ENCODE peak calls at places on chromosomes 13 and 19, in seven cellular contexts. Q is H1, U is IMR-90, S is neuronal stem cell, H is mesenchymal stem cell, D is mesendoderm, P is trophoblast cell. T is an unnamed sample.

GRCh38 chr19:34145741-34146202 is 26.5 kb upstream of the LSM14A start:
- DNase-seq in Q (no peak), U (peak; percentile 56), S (peak; percentile 71), H (peak; percentile 55), D (peak; percentile 63), P (peak; percentile 81), T (peak; percentile 59)

GRCh38 chr13:40776681-40777165 is 5.7 kb upstream of the MRPS31 start:
- DNase-seq in Q (no peak), U (peak; percentile 55), S (no peak), H (peak; percentile 87), D (no peak), P (peak; percentile 63), T (no peak)

GRCh38 chr13:60970736-60971135 is 444.9 kb downstream of the PCDH20 start:
- DNase-seq in Q (peak; percentile 2), U (no peak), S (no peak), H (no peak), D (peak; percentile 11), P (no peak), T (peak; percentile 39)

GRCh38 chr13:111966969-111967368 is 100.0 kb upstream of the SOX1 start:
- DNase-seq in Q (no peak), U (no peak), S (no peak), H (no peak), D (no peak), P (no peak), T (no peak)

GRCh38 chr19:10353793-10354391 is 14.5 kb upstream of the ICAM3 start:
- DNase-seq in Q (peak; percentile 91), U (peak; percentile 17), S (peak; percentile 92), H (peak; percentile 42), D (peak; percentile 97), P (no peak), T (peak; percentile 99)

GRCh38 chr19:37914908-37915307 is 7.9 kb downstream of the SIPA1L3 start:
- DNase-seq in Q (no peak), U (no peak), S (no peak), H (no peak), D (no peak), P (no peak), T (no peak)

GRCh38 chr19:38055040-38055439 is 148.0 kb downstream of the SIPA1L3 start:
- DNase-seq in Q (no peak), U (no peak), S (no peak), H (no peak), D (peak; percentile 41), P (no peak), T (no peak)

GRCh38 chr19:43634877-43635560 is 4.6 kb downstream of the CADM4 start:
- DNase-seq in Q (no peak), U (no peak), S (peak; percentile 75), H (no peak), D (peak; percentile 60), P (no peak), T (peak; percentile 64)

GRCh38 chr13:26442541-26442940 is 114.9 kb upstream of the WASF3 start:
- DNase-seq in Q (no peak), U (peak; percentile 82), S (no peak), H (peak; percentile 74), D (peak; percentile 85), P (peak; percentile 63), T (no peak)

GRCh38 chr13:26445092-26445491 is 112.4 kb upstream of the WASF3 start:
- DNase-seq in Q (no peak), U (no peak), S (no peak), H (no peak), D (peak; percentile 31), P (no peak), T (no peak)

GRCh38 chr13:26449063-26449848 is 108.2 kb upstream of the WASF3 start:
- DNase-seq in Q (no peak), U (peak; percentile 7), S (no peak), H (no peak), D (no peak), P (peak; percentile 38), T (no peak)

DNA sequence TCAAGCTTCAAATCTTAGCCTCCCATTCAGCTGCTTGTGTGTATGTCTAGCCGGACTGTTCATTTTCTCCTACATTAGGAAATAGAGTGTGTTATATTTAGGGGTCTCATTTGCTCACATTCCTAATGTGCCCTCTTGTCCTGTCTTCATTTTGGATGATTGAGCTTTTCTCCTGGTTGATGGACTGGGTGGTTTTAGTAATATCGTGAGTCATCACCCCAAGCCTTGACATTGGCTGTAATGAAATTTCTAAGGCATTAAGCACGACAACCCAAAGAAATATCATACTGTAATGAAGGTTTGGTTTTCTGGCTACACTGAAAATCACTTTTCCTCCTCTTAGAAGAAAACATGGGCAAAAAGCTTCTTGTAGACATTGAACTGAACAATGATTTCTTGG is 110.7 kb upstream of the WASF3 start:
- DNase-seq in Q (no peak), U (no peak), S (no peak), H (no peak), D (no peak), P (no peak), T (no peak)
- H2BK5ac ChIP-seq in Q (no peak overlapping the region), U (no peak overlapping the region), S (no peak overlapping the region), H (no peak overlapping the region), D (no peak overlapping the region), P (no peak overlapping the region), T (no peak overlapping the region)

GRCh38 chr13:106354961-106355360 is 180.5 kb downstream of the EFNB2 start:
- DNase-seq in Q (no peak), U (no peak), S (no peak), H (no peak), D (no peak), P (no peak), T (no peak)
- H2BK5ac ChIP-seq in Q (no peak overlapping the region), U (no peak overlapping the region), S (no peak overlapping the region), H (no peak overlapping the region), D (no peak overlapping the region), P (no peak overlapping the region), T (no peak overlapping the region)

GRCh38 chr19:29139227-29139626 is 73.7 kb downstream of the UQCRFS1 start:
- DNase-seq in Q (no peak), U (no peak), S (no peak), H (no peak), D (no peak), P (no peak), T (no peak)
- H2BK5ac ChIP-seq in Q (no peak overlapping the region), U (no peak overlapping the region), S (no peak overlapping the region), H (no peak overlapping the region), D (no peak overlapping the region), P (no peak overlapping the region), T (no peak overlapping the region)

GRCh38 chr13:20258208-20258962 is 26.3 kb upstream of the GJB6 start:
- DNase-seq in Q (no peak), U (no peak), S (no peak), H (no peak), D (no peak), P (peak; percentile 4), T (no peak)

GRCh38 chr13:20264271-20265018 is 32.3 kb upstream of the GJB6 start:
- DNase-seq in Q (no peak), U (no peak), S (no peak), H (no peak), D (no peak), P (peak; percentile 54), T (no peak)

GRCh38 chr13:20258963-20259288 is 26.8 kb upstream of the GJB6 start:
- DNase-seq in Q (no peak), U (no peak), S (no peak), H (no peak), D (no peak), P (no peak), T (no peak)

DNA sequence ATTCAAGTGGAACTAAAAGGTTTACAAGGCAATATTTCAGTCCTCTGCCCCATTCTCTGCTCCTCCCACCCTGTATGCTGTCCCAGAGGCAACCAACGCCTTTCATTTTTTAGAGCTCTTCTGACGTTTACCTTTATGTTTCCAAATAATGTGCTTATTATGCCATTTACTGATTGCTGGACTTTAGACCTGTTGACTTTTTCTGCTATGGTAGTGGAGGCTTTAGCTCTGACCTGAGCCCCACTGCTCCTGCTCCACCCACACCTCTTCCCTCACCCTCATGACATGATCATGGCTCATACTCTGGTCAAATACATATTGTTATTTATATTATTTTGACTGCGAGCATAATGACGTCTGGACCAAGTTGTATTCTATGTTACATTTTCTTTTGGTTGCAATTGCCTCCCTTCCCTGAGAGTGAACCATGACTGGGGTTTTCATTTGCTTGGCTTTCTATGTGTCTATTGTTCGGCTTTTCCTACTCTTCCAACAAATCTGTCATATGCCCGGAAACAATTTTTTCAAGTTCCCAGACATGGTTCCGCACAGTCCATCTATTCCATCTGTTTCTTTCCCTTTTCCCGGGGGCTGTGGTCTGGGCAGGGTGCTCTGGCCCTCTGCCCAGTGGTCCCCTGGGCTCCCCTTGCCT is 31.4 kb upstream of the GJB6 start:
- DNase-seq in Q (no peak), U (no peak), S (no peak), H (no peak), D (no peak), P (no peak), T (no peak)
- H2BK5ac ChIP-seq in Q (no peak overlapping the region), U (no peak overlapping the region), S (no peak overlapping the region), H (no peak overlapping the region), D (no peak overlapping the region), P (no peak overlapping the region), T (no peak overlapping the region)

DNA sequence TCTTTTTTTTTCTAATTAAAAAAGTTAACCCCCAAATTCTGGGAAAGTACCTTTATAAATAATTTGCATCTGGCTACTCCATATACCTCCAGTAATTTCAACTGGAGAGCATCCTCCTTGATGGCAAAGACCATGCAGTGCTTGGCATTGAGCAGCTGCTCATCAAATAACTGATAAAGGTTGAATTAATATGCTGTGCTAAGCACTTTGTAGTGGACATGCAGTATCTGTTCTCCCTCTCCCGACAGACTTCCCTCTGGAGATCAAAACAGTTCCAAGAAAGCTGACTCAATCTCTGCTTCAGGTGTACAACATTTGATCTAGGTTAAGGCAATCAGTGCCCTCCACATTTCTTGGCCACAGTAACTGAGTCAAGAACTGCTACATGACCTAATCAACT is 3.3 kb downstream of the SPRYD7 start:
- DNase-seq in Q (no peak), U (no peak), S (no peak), H (peak; percentile 9), D (no peak), P (no peak), T (no peak)
- H2BK5ac ChIP-seq in Q (no peak overlapping the region), U (no peak overlapping the region), S (no peak overlapping the region), H (no peak overlapping the region), D (no peak overlapping the region), P (no peak overlapping the region), T (no peak overlapping the region)

GRCh38 chr13:65584126-65584525 is 1646.0 kb downstream of the PCDH9 start:
- DNase-seq in Q (no peak), U (no peak), S (no peak), H (no peak), D (peak; percentile 97), P (no peak), T (no peak)

GRCh38 chr13:65585346-65585745 is 1644.8 kb downstream of the PCDH9 start:
- DNase-seq in Q (no peak), U (no peak), S (no peak), H (no peak), D (no peak), P (no peak), T (peak; percentile 42)

DNA sequence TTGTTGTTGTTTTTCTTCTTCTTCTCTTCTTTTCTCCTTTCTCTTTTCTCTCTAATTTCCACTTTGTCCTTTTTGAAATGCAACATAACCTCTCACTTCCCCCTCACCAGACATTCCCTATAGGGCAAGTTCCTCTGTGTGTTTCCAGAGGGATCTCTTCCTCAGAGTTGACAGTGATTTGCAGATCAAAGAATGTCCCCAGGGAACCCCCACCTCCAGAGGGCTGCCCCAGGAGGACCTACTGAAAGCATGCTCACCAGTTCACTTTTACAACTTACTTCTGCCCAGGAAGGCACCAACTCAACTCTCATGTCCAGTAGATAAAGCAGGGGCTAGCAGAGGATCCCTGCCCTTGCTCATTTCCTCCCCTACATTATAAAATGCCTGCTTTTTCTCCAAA is 1648.0 kb downstream of the PCDH9 start:
- DNase-seq in Q (no peak), U (no peak), S (no peak), H (no peak), D (peak; percentile 61), P (no peak), T (peak; percentile 30)
- H2BK5ac ChIP-seq in Q (no peak overlapping the region), U (no peak overlapping the region), S (no peak overlapping the region), H (no peak overlapping the region), D (peak overlapping the region; percentile 77), P (no peak overlapping the region), T (no peak overlapping the region)

T was measured in H9.